ENCODE peak calls at places on chromosomes 16 and 17, in eight cellular contexts. X is nephron progenitor cell, V is GM12865, T is right lobe of liver, F is GM10248, C is foreskin fibroblast, M is fibroblast of lung, O is lung. L is an unnamed sample.

GRCh38 chr16:77944631-77945030 is 77.7 kb upstream of the CLEC3A start:
- DNase-seq in X (no peak), V (no peak), T (no peak), F (no peak), C (no peak), M (no peak), O (no peak), L (no peak)

GRCh38 chr17:29048440-29049360 is 5.8 kb downstream of the PIPOX start:
- DNase-seq in X (peak), V (no peak), T (no peak), F (no peak), C (no peak), M (no peak), O (no peak), L (no peak)

GRCh38 chr16:13332713-13333255 is 431.4 kb downstream of the SHISA9 start:
- DNase-seq in X (no peak), V (no peak), T (no peak), F (no peak), C (no peak), M (no peak), O (no peak), L (no peak)

GRCh38 chr17:58585554-58585953 is 71.1 kb upstream of the MTMR4 start:
- DNase-seq in X (no peak), V (no peak), T (no peak), F (no peak), C (no peak), M (no peak), O (no peak), L (no peak)

GRCh38 chr17:39001703-39002637 is 34.8 kb upstream of the FBXO47 start:
- DNase-seq in X (no peak), V (no peak), T (no peak), F (no peak), C (peak), M (peak), O (peak), L (no peak)

GRCh38 chr16:1333149-1333812 is at the start of gene BAIAP3:
- DNase-seq in X (peak), V (peak), T (no peak), F (peak), C (no peak), M (no peak), O (no peak), L (peak)

GRCh38 chr17:1312261-1312870 is 32.9 kb downstream of the TRARG1 start:
- DNase-seq in X (peak), V (no peak), T (no peak), F (no peak), C (no peak), M (no peak), O (no peak), L (no peak)

GRCh38 chr17:45994987-45995386 is 4.1 kb upstream of the STH start:
- DNase-seq in X (no peak), V (no peak), T (no peak), F (no peak), C (no peak), M (no peak), O (no peak), L (no peak)

GRCh38 chr16:11100239-11100750 is 155.7 kb downstream of the SOCS1 start:
- DNase-seq in X (peak), V (peak), T (no peak), F (peak), C (peak), M (peak), O (no peak), L (peak)

GRCh38 chr17:17347956-17348871 is 45.0 kb downstream of the NT5M start:
- DNase-seq in X (no peak), V (no peak), T (peak), F (no peak), C (no peak), M (no peak), O (no peak), L (no peak)

GRCh38 chr17:31155208-31155810 is 60.5 kb downstream of the NF1 start:
- DNase-seq in X (no peak), V (no peak), T (no peak), F (no peak), C (no peak), M (peak), O (no peak), L (no peak)

GRCh38 chr16:8355714-8356113 is 234.6 kb downstream of the TMEM114 start:
- DNase-seq in X (peak), V (no peak), T (no peak), F (no peak), C (no peak), M (no peak), O (no peak), L (no peak)

GRCh38 chr17:78737332-78737731 is 44.7 kb downstream of the CYTH1 start:
- DNase-seq in X (no peak), V (no peak), T (no peak), F (no peak), C (peak), M (peak), O (no peak), L (no peak)

GRCh38 chr16:49378238-49378637 is 4.6 kb downstream of the C16orf78 start:
- DNase-seq in X (no peak), V (no peak), T (no peak), F (no peak), C (no peak), M (no peak), O (no peak), L (no peak)

GRCh38 chr16:49378816-49379215 is 5.2 kb downstream of the C16orf78 start:
- DNase-seq in X (no peak), V (no peak), T (no peak), F (no peak), C (no peak), M (no peak), O (no peak), L (no peak)

GRCh38 chr16:49377196-49377755 is 3.7 kb downstream of the C16orf78 start:
- DNase-seq in X (no peak), V (no peak), T (no peak), F (no peak), C (no peak), M (no peak), O (no peak), L (no peak)

GRCh38 chr16:49382916-49383315 is 9.3 kb downstream of the C16orf78 start:
- DNase-seq in X (no peak), V (peak), T (no peak), F (no peak), C (no peak), M (no peak), O (no peak), L (no peak)
- TF ChIP-seq CTCF in X (peak), V (peak), T (no peak), F (no peak), C (no peak), M (no peak), O (no peak), L (peak)

GRCh38 chr17:6098466-6099180 is 28.4 kb downstream of the WSCD1 start:
- DNase-seq in X (no peak), V (no peak), T (no peak), F (no peak), C (peak), M (no peak), O (no peak), L (no peak)

GRCh38 chr17:6096201-6097004 is 26.2 kb downstream of the WSCD1 start:
- DNase-seq in X (no peak), V (no peak), T (no peak), F (no peak), C (no peak), M (no peak), O (no peak), L (no peak)

GRCh38 chr17:6098050-6098449 is 27.9 kb downstream of the WSCD1 start:
- DNase-seq in X (no peak), V (no peak), T (no peak), F (no peak), C (no peak), M (no peak), O (no peak), L (no peak)

GRCh38 chr17:6095501-6095900 is 25.3 kb downstream of the WSCD1 start:
- DNase-seq in X (no peak), V (no peak), T (no peak), F (no peak), C (no peak), M (no peak), O (no peak), L (no peak)

DNA sequence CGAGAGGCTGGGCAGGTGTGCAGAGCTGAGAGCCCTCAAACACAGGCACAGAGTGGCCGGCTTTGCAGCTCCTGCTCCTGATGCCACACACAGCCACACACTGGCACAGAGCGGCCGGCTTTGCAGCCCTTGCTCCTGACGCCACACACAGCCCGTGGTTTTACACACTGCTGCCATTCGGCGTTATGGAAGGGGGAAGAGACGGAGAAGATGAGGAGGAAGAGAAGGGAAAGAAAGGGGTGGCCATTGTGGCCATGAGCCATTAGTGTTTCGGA is 26.8 kb downstream of the WSCD1 start:
- DNase-seq in X (no peak), V (no peak), T (no peak), F (no peak), C (no peak), M (no peak), O (no peak), L (no peak)
- TF ChIP-seq CTCF in X (no peak), V (no peak), T (no peak), F (no peak), C (no peak), M (no peak), O (no peak), L (no peak)

GRCh38 chr17:48561894-48562810 is 16.0 kb downstream of the HOXB4 start:
- DNase-seq in X (peak), V (no peak), T (no peak), F (no peak), C (no peak), M (peak), O (no peak), L (no peak)
- TF ChIP-seq CTCF in X (peak), V (peak), T (no peak), F (no peak), C (no peak), M (peak), O (no peak), L (no peak)

DNA sequence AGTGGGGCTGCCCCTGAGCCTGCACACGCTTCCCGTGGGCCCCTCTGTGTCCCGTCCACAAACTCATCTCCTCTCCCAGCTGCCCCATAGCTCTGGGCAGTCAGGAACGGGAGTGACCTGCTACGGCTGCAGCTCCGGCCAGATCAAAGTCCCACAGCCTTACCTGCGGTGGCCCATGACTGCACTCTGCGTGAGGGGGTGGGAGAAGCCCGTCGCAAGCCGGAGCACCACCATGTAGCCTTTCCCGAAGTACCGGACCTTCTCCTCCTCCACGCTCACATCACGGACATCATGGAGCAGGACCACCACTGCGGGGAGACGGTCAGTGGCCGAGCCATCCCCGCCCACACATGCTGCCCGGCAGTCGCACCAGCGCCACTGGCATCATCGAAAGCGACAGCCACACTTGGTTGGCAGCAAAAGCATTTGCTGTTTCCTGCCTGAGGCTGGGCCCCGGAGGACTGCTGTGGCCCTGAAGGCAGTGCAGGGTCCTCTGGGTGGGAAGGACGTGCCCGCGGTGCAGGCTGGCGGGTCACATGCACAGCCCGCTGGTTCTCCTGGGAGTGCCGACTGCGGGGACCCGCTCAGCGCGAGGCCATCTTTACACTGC is 6.2 kb downstream of the CYBC1 start:
- DNase-seq in X (no peak), V (no peak), T (peak), F (no peak), C (no peak), M (no peak), O (no peak), L (no peak)
- TF ChIP-seq CTCF in X (no peak), V (no peak), T (no peak), F (no peak), C (no peak), M (no peak), O (no peak), L (no peak)

GRCh38 chr16:28933176-28933575 is 1.4 kb downstream of the CD19 start:
- DNase-seq in X (no peak), V (no peak), T (no peak), F (no peak), C (no peak), M (no peak), O (no peak), L (no peak)

GRCh38 chr16:28930203-28930602 is 1.6 kb upstream of the CD19 start:
- DNase-seq in X (no peak), V (no peak), T (no peak), F (no peak), C (no peak), M (no peak), O (no peak), L (no peak)

GRCh38 chr16:28930652-28931051 is 1.1 kb upstream of the CD19 start:
- DNase-seq in X (no peak), V (peak), T (no peak), F (no peak), C (no peak), M (no peak), O (no peak), L (no peak)

GRCh38 chr16:28931801-28932225 is at the start of gene CD19:
- DNase-seq in X (no peak), V (peak), T (no peak), F (peak), C (no peak), M (no peak), O (no peak), L (peak)

GRCh38 chr16:28932339-28933141 is 769 bp downstream of the CD19 start:
- DNase-seq in X (no peak), V (peak), T (no peak), F (no peak), C (no peak), M (no peak), O (no peak), L (no peak)
- TF ChIP-seq CTCF in X (no peak), V (no peak), T (no peak), F (no peak), C (no peak), M (no peak), O (no peak), L (no peak)

GRCh38 chr16:55411231-55411630 is 67.8 kb upstream of the MMP2 start:
- DNase-seq in X (no peak), V (no peak), T (no peak), F (no peak), C (no peak), M (no peak), O (no peak), L (no peak)
- TF ChIP-seq CTCF in X (no peak), V (no peak), T (no peak), F (no peak), C (no peak), M (no peak), O (no peak), L (no peak)

DNA sequence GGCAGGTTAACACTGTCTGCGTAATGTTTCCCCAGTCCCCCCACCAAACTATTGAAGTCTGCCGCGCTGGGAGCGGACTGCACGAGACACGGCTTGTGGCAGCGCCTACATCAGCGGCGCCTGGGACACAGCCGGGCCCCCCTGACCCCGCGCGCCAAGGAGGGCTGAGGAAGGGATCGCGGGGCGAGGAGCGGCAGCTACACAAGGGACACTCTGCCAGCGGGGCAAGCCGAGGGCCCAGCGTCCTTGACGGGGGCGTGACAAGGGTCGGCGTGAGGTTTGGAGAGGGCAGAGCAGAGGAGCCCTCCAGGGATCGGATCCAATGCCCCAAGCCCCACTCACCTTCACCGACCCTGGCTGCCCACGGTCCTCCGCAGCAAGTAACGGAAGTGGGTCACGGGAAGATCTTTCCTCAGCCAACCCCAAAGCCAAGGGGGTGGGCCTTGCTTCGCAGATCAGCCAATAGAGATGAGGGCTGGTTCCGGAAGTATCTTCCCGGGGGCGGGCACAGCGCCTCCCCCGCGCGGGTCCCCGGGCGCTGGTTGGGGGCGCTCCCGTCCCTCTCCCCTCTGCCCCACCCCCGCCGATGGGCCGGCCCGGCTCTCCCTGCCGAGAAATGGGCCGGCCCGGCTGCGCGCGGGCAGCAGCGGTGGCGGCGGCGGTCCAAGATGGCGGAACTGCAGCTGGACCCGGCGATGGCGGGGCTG is at the start of the genes ATP5PD and KCTD2:
- DNase-seq in X (peak), V (peak), T (peak), F (peak), C (peak), M (peak), O (peak), L (peak)
- TF ChIP-seq CTCF in X (no peak), V (no peak), T (no peak), F (no peak), C (no peak), M (no peak), O (peak), L (no peak)

L was measured in GM13976.